ENCODE peak calls at places on chromosomes 6 and 20, in five cellular contexts. J is astrocyte of the spinal cord, H is cardiac septum, G is epithelial cell of esophagus, Q is occipital lobe. T is an unnamed sample.
A peak's percentile ranks its signal among the peaks of the same experiment; 100 is the strongest.

GRCh38 chr20:62622178-62622876 is 20.0 kb upstream of the SLCO4A1 start:
- DNase-seq in J (no peak), G (no peak), H (no peak), Q (no peak), T (no peak)

GRCh38 chr20:32518593-32519366 is 66.4 kb downstream of the NOL4L start:
- DNase-seq in H (no peak), Q (no peak), J (no peak), G (peak; percentile 30), T (no peak)

GRCh38 chr20:19210426-19211155 is 1.9 kb upstream of the SLC24A3 start:
- DNase-seq in J (no peak), Q (peak; percentile 18), H (no peak), G (peak; percentile 22), T (no peak)

GRCh38 chr20:51496964-51497363 is 45.6 kb downstream of the NFATC2 start:
- DNase-seq in H (no peak), G (no peak), Q (no peak), J (no peak), T (no peak)

GRCh38 chr6:163529605-163530004 is 115.1 kb downstream of the QKI start:
- DNase-seq in Q (no peak), H (no peak), G (peak; percentile 81), J (peak; percentile 85), T (no peak)

GRCh38 chr6:123636771-123637170 is at the start of gene TRDN:
- DNase-seq in H (no peak), G (no peak), J (no peak), Q (no peak), T (no peak)

GRCh38 chr6:33313105-33313708 is 671 bp downstream of the TAPBP start:
- DNase-seq in H (peak; percentile 90), Q (no peak), G (no peak), J (peak; percentile 36), T (peak; percentile 10)

GRCh38 chr6:158290659-158291058 is 21.6 kb upstream of the TULP4 start:
- DNase-seq in Q (no peak), G (no peak), J (no peak), H (no peak), T (no peak)

GRCh38 chr20:23214903-23215302 is 128.8 kb upstream of the CD93 start:
- DNase-seq in G (no peak), J (peak; percentile 21), Q (no peak), H (no peak), T (no peak)

GRCh38 chr20:38139156-38139912 is 25.7 kb downstream of the TGM2 start:
- DNase-seq in H (peak; percentile 50), Q (no peak), J (no peak), G (no peak), T (no peak)

GRCh38 chr20:1330075-1330830 is 1.3 kb upstream of the SDCBP2 start:
- DNase-seq in G (peak; percentile 84), J (no peak), H (no peak), Q (no peak), T (no peak)

GRCh38 chr6:143018955-143019354 is 41.7 kb upstream of the AIG1 start:
- DNase-seq in J (no peak), Q (no peak), G (no peak), H (no peak), T (no peak)

GRCh38 chr6:30847421-30847970 is 36.8 kb upstream of the DDR1 start:
- DNase-seq in H (no peak), J (no peak), Q (no peak), G (no peak), T (no peak)

GRCh38 chr20:3696200-3696599 is 14.4 kb upstream of the ADAM33 start:
- DNase-seq in J (no peak), Q (no peak), H (no peak), G (no peak), T (no peak)

GRCh38 chr6:159002432-159003160 is 2.6 kb upstream of the RSPH3 start:
- DNase-seq in H (no peak), G (peak; percentile 64), J (peak; percentile 27), Q (peak; percentile 26), T (no peak)

GRCh38 chr6:71491844-71492243 is 203.2 kb downstream of the OGFRL1 start:
- DNase-seq in J (no peak), G (no peak), H (no peak), Q (no peak), T (no peak)

GRCh38 chr6:107045733-107046312 is 17.8 kb downstream of the MTRES1 start:
- DNase-seq in J (no peak), Q (peak; percentile 37), G (no peak), H (no peak), T (no peak)

GRCh38 chr6:26234421-26235239 is 130.4 kb upstream of the BTN3A2 start:
- DNase-seq in Q (no peak), H (no peak), G (peak; percentile 79), J (peak; percentile 94), T (peak; percentile 14)

GRCh38 chr6:17987576-17988421 is at the start of gene KIF13A:
- DNase-seq in G (peak; percentile 54), Q (peak; percentile 71), J (peak; percentile 67), H (peak; percentile 85), T (peak; percentile 82)

GRCh38 chr6:134446228-134446848 is 128.4 kb upstream of the SGK1 start:
- DNase-seq in J (peak; percentile 21), H (no peak), G (peak; percentile 59), Q (peak; percentile 10), T (no peak)

GRCh38 chr6:4822476-4822875 is 46.3 kb downstream of the CDYL start:
- DNase-seq in G (no peak), Q (no peak), H (no peak), J (no peak), T (no peak)

GRCh38 chr6:11618533-11618932 is 81.0 kb downstream of the TMEM170B start:
- DNase-seq in Q (no peak), G (peak; percentile 34), J (peak; percentile 54), H (no peak), T (no peak)

GRCh38 chr6:17214106-17214505 is 67.1 kb upstream of the RBM24 start:
- DNase-seq in Q (no peak), G (no peak), J (no peak), H (no peak), T (no peak)

GRCh38 chr6:137043710-137044365 is 927 bp downstream of the IL20RA start:
- DNase-seq in H (no peak), G (peak; percentile 46), Q (no peak), J (peak; percentile 46), T (peak; percentile 28)

GRCh38 chr6:81623106-81623834 is 129.2 kb downstream of the TENT5A start:
- DNase-seq in J (no peak), H (no peak), Q (no peak), G (no peak), T (no peak)

GRCh38 chr20:3276400-3277015 is 37.5 kb upstream of the SLC4A11 start:
- DNase-seq in Q (no peak), G (peak; percentile 28), J (no peak), H (no peak), T (peak; percentile 62)

GRCh38 chr6:145497006-145497405 is 238.3 kb downstream of the EPM2A start:
- DNase-seq in J (peak; percentile 23), G (no peak), H (no peak), Q (no peak), T (no peak)

GRCh38 chr6:134503542-134504281 is 185.8 kb upstream of the SGK1 start:
- DNase-seq in G (peak; percentile 75), H (no peak), J (no peak), Q (no peak), T (no peak)

GRCh38 chr6:117352466-117353081 is 73.2 kb downstream of the ROS1 start:
- DNase-seq in J (peak; percentile 45), Q (no peak), G (peak; percentile 55), H (no peak), T (no peak)

GRCh38 chr20:50379991-50380696 is 130.0 kb upstream of the PTPN1 start:
- DNase-seq in G (no peak), Q (no peak), J (no peak), H (no peak), T (no peak)

GRCh38 chr6:3390698-3391097 is 66.2 kb downstream of the SLC22A23 start:
- DNase-seq in G (peak; percentile 97), Q (no peak), J (peak; percentile 98), H (no peak), T (no peak)

GRCh38 chr6:100865525-100865924 is 15.6 kb downstream of the ASCC3 start:
- DNase-seq in H (no peak), G (no peak), J (no peak), Q (no peak), T (no peak)

T was measured in NCI-H1092 treated with DMSO at 0.1 percent for 48 hours.